ENCODE peak calls at places on chromosomes 12 and 14, in four cellular contexts. One of them, this sample, is unnamed.

GRCh38 chr12:50062733-50063452 is 5.5 kb downstream of the ASIC1 start:
- DNase-seq in A549: no peak
- DNase-seq in K562: no peak
- DNase-seq in HepG2: no peak
- DNase-seq in this sample: no peak

GRCh38 chr12:57883057-57883456 is 36.5 kb upstream of the CTDSP2 start:
- DNase-seq in HepG2: no peak
- DNase-seq in K562: no peak
- DNase-seq in A549: no peak
- DNase-seq in this sample: no peak

GRCh38 chr12:54009171-54010052 is 627 bp downstream of the HOXC8 start:
- DNase-seq in HepG2: no peak
- DNase-seq in A549: peak; percentile 53
- DNase-seq in K562: no peak
- DNase-seq in this sample: no peak

GRCh38 chr14:38481939-38482678 is 226.2 kb upstream of the CLEC14A start:
- DNase-seq in HepG2: no peak
- DNase-seq in A549: peak; percentile 29
- DNase-seq in K562: no peak
- DNase-seq in this sample: no peak

GRCh38 chr14:73977896-73978295 is 27.8 kb downstream of the COQ6 start:
- DNase-seq in A549: no peak
- DNase-seq in K562: no peak
- DNase-seq in HepG2: no peak
- DNase-seq in this sample: no peak

GRCh38 chr12:77354766-77355362 is 289.5 kb upstream of the E2F7 start:
- DNase-seq in A549: no peak
- DNase-seq in K562: no peak
- DNase-seq in HepG2: no peak
- DNase-seq in this sample: no peak

GRCh38 chr12:1350055-1350933 is 244.1 kb downstream of the FBXL14 start:
- DNase-seq in HepG2: no peak
- DNase-seq in K562: no peak
- DNase-seq in A549: peak; percentile 54
- DNase-seq in this sample: no peak

GRCh38 chr14:65501328-65501727 is 88.8 kb downstream of the FUT8 start:
- DNase-seq in A549: no peak
- DNase-seq in HepG2: no peak
- DNase-seq in K562: no peak
- DNase-seq in this sample: no peak

GRCh38 chr12:114673169-114673833 is 10.7 kb downstream of the TBX3 start:
- DNase-seq in HepG2: no peak
- DNase-seq in A549: no peak
- DNase-seq in K562: no peak
- DNase-seq in this sample: no peak

GRCh38 chr14:94761999-94762377 is 7.9 kb downstream of the GSC start:
- DNase-seq in A549: no peak
- DNase-seq in HepG2: no peak
- DNase-seq in K562: no peak
- DNase-seq in this sample: no peak

GRCh38 chr12:22101749-22102243 is 55.8 kb downstream of the CMAS start:
- DNase-seq in K562: no peak
- DNase-seq in A549: no peak
- DNase-seq in HepG2: no peak
- DNase-seq in this sample: no peak

GRCh38 chr14:75811862-75812505 is 150.9 kb downstream of the TTLL5 start:
- DNase-seq in HepG2: no peak
- DNase-seq in K562: no peak
- DNase-seq in A549: no peak
- DNase-seq in this sample: no peak

GRCh38 chr14:31001339-31001658 is 24.1 kb upstream of the AP4S1 start:
- DNase-seq in A549: no peak
- DNase-seq in HepG2: no peak
- DNase-seq in K562: no peak
- DNase-seq in this sample: no peak

GRCh38 chr12:52506858-52507715 is 13.1 kb downstream of the KRT5 start:
- DNase-seq in K562: peak; percentile 21
- DNase-seq in A549: peak; percentile 61
- DNase-seq in HepG2: peak; percentile 17
- DNase-seq in this sample: no peak

GRCh38 chr14:91649930-91650329 is 82.0 kb downstream of the CATSPERB start:
- DNase-seq in K562: peak; percentile 12
- DNase-seq in HepG2: peak; percentile 13
- DNase-seq in A549: peak; percentile 55
- DNase-seq in this sample: no peak

GRCh38 chr12:47415054-47415453 is 290.8 kb downstream of the RPAP3 start:
- DNase-seq in HepG2: no peak
- DNase-seq in K562: no peak
- DNase-seq in A549: no peak
- DNase-seq in this sample: no peak

GRCh38 chr12:127621366-127621765 is 645.6 kb upstream of the TMEM132C start:
- DNase-seq in K562: no peak
- DNase-seq in A549: no peak
- DNase-seq in HepG2: no peak
- DNase-seq in this sample: peak; percentile 13

GRCh38 chr12:51482808-51483532 is 58.3 kb downstream of the SLC4A8 start:
- DNase-seq in HepG2: no peak
- DNase-seq in A549: no peak
- DNase-seq in K562: no peak
- DNase-seq in this sample: no peak

GRCh38 chr12:7433276-7433822 is 10.6 kb downstream of the CD163L1 start:
- DNase-seq in HepG2: peak; percentile 21
- DNase-seq in K562: no peak
- DNase-seq in A549: peak; percentile 78
- DNase-seq in this sample: no peak

GRCh38 chr12:86158956-86159355 is 97.2 kb downstream of the MGAT4C start:
- DNase-seq in A549: no peak
- DNase-seq in HepG2: no peak
- DNase-seq in K562: no peak
- DNase-seq in this sample: no peak

GRCh38 chr14:99716850-99717681 is 33.0 kb downstream of the CYP46A1 start:
- DNase-seq in A549: no peak
- DNase-seq in K562: no peak
- DNase-seq in HepG2: no peak
- DNase-seq in this sample: no peak

GRCh38 chr12:11716794-11717532 is 67.5 kb downstream of the ETV6 start:
- DNase-seq in A549: no peak
- DNase-seq in K562: no peak
- DNase-seq in HepG2: no peak
- DNase-seq in this sample: no peak
- TF ChIP-seq HMGXB4 in A549: no peak
- TF ChIP-seq HMGXB4 in K562: no peak
- TF ChIP-seq HMGXB4 in HepG2: no peak
- TF ChIP-seq HMGXB4 in this sample: no peak

DNA sequence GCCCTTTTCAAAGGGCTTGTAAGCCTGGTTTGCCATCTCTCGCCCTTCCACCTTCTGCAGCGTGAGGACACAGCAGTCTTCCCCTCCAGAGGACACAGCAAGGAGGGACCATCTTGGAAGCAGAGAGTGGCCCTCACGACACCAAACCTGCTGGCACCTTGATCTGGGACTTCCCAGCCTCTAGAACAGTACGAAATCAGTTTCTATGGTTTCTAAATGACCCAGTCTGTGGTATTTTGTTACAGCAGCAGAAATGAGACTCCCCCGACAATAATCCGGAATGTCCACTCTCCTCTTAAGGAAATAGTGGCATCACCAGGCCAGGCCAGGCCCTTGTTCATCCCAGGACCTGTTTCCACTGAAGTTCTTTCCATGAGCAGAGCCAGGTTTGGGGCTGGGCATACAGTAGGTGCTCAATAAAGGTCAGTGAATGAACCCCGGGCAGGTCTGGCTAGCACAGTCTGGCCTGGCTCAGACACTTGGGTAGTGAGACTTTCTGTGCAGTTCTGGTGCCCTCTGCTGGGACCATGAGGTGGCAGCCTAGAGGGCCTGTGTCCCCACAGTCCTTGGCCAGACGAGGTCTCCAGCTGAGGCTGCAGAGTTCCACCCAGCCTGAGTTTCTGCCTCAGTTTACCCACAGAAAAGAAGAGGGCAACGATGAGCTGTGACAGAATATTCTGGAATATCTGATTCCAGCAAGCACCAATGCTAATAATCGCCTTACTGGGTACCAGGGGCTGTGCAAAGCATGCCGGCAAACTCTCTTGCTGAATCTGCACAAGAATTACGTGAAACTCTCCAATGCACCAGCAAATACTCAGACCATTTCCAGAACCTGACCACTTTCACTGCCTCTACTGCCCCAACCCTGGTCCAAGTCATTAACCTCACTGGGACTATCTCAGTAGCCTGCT is 14.0 kb downstream of the ABCB9 start:
- DNase-seq in A549: peak; percentile 79
- DNase-seq in HepG2: peak; percentile 59
- DNase-seq in K562: peak; percentile 82
- DNase-seq in this sample: peak; percentile 75
- TF ChIP-seq HMGXB4 in A549: no peak
- TF ChIP-seq HMGXB4 in HepG2: no peak
- TF ChIP-seq HMGXB4 in K562: no peak
- TF ChIP-seq HMGXB4 in this sample: no peak

GRCh38 chr12:27924350-27925140 is 48.0 kb downstream of the PTHLH start:
- DNase-seq in A549: no peak
- DNase-seq in K562: no peak
- DNase-seq in HepG2: no peak
- DNase-seq in this sample: no peak
- TF ChIP-seq HMGXB4 in A549: no peak
- TF ChIP-seq HMGXB4 in K562: no peak
- TF ChIP-seq HMGXB4 in HepG2: no peak
- TF ChIP-seq HMGXB4 in this sample: no peak

GRCh38 chr14:50882932-50883826 is 11.3 kb downstream of the ABHD12B start:
- DNase-seq in HepG2: no peak
- DNase-seq in K562: no peak
- DNase-seq in A549: no peak
- DNase-seq in this sample: no peak
- TF ChIP-seq HMGXB4 in HepG2: no peak
- TF ChIP-seq HMGXB4 in K562: no peak
- TF ChIP-seq HMGXB4 in A549: no peak
- TF ChIP-seq HMGXB4 in this sample: no peak

GRCh38 chr12:90086281-90086680 is 377.6 kb upstream of the ATP2B1 start:
- DNase-seq in K562: no peak
- DNase-seq in HepG2: no peak
- DNase-seq in A549: no peak
- DNase-seq in this sample: no peak

GRCh38 chr12:90085491-90086274 is 377.0 kb upstream of the ATP2B1 start:
- DNase-seq in K562: no peak
- DNase-seq in HepG2: no peak
- DNase-seq in A549: no peak
- DNase-seq in this sample: no peak

GRCh38 chr12:90091809-90092208 is 383.2 kb upstream of the ATP2B1 start:
- DNase-seq in HepG2: no peak
- DNase-seq in K562: no peak
- DNase-seq in A549: peak; percentile 24
- DNase-seq in this sample: no peak

GRCh38 chr12:90090929-90091651 is 382.5 kb upstream of the ATP2B1 start:
- DNase-seq in K562: no peak
- DNase-seq in HepG2: no peak
- DNase-seq in A549: peak; percentile 97
- DNase-seq in this sample: no peak
- TF ChIP-seq HMGXB4 in K562: no peak
- TF ChIP-seq HMGXB4 in HepG2: no peak
- TF ChIP-seq HMGXB4 in A549: no peak
- TF ChIP-seq HMGXB4 in this sample: no peak

DNA sequence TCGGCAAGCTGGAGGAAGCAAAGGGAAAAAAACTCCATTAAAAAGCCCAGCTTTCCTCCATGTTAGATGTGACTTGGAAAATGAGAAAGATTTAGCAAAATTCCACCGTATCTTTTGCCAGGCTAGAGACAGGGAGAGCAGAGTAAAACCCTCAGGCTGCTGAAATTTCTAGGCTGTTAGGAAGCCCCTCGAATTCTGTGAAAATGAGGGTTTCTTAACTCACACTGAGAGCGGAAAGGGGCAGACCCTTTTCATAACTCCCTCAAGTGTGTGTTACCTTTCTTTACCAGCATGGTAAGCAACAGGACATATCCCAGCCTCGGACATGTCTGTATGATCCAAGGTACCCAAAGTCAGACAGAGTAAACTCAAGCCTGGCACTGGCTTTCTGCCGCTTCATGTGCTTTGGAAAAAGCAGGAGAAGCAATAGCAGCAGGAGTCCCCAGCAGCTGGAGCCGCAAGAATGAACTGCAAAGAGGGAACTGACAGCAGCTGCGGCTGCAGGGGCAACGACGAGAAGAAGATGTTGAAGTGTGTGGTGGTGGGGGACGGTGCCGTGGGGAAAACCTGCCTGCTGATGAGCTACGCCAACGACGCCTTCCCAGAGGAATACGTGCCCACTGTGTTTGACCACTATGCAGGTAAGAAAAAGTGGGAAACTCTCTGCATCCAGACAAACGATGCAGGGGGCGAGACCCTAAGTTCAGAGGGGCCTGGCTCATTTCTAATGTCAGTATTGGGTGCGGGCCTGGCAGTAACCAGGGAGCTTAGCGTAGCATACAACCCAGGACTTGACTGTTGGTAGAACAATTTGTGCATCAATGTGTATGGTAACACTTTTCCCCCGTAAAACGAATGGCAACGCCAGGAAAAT is at the start of gene RHOJ:
- DNase-seq in HepG2: no peak
- DNase-seq in K562: no peak
- DNase-seq in A549: no peak
- DNase-seq in this sample: peak; percentile 26
- TF ChIP-seq HMGXB4 in HepG2: peak; percentile 6
- TF ChIP-seq HMGXB4 in K562: no peak
- TF ChIP-seq HMGXB4 in A549: no peak
- TF ChIP-seq HMGXB4 in this sample: no peak